ENCODE peak calls at places on chromosomes 6 and 20, in seven cellular contexts. R is Caki2; U is NCI-H1092 treated with DMSO at 0.1 percent for 48 hours; V is stimulated activated CD8-positive, alpha-beta memory T cell treated with anti-CD3 and anti-CD28 coated beads, Interleukin-7, amount 100 ng/mL, for 24 hours; X is NCI-H2081 treated with DMSO at 0.1 percent for 48 hours; Z is MM.1S; A is AG09309. P is an unnamed sample.

GRCh38 chr6:21149460-21149859 is 444.1 kb upstream of the SOX4 start:
- DNase-seq in R (no peak), U (no peak), V (no peak), X (no peak), Z (no peak), A (peak; percentile 98), P (no peak)

GRCh38 chr20:61257596-61257995 is 5.5 kb downstream of the CDH4 start:
- DNase-seq in R (no peak), U (no peak), V (no peak), X (no peak), Z (no peak), A (no peak), P (no peak)

GRCh38 chr6:155100087-155100486 is 105.0 kb downstream of the TIAM2 start:
- DNase-seq in R (no peak), U (peak; percentile 68), V (no peak), X (no peak), Z (no peak), A (no peak), P (no peak)

GRCh38 chr6:44534291-44534690 is 146.8 kb downstream of the CDC5L start:
- DNase-seq in R (no peak), U (no peak), V (no peak), X (no peak), Z (no peak), A (no peak), P (no peak)

GRCh38 chr6:162973141-162973872 is 245.5 kb downstream of the PACRG start:
- DNase-seq in R (no peak), U (peak; percentile 18), V (no peak), X (no peak), Z (no peak), A (no peak), P (no peak)

GRCh38 chr20:34781250-34781649 is 44.2 kb downstream of the NCOA6 start:
- DNase-seq in R (no peak), U (no peak), V (no peak), X (no peak), Z (no peak), A (no peak), P (no peak)

GRCh38 chr6:108945686-108946158 is 97.5 kb downstream of the ARMC2 start:
- DNase-seq in R (no peak), U (peak; percentile 16), V (no peak), X (no peak), Z (no peak), A (peak; percentile 18), P (peak; percentile 74)

GRCh38 chr20:46304361-46304760 is 3.9 kb downstream of the CDH22 start:
- DNase-seq in R (no peak), U (no peak), V (no peak), X (no peak), Z (no peak), A (no peak), P (no peak)

GRCh38 chr6:56246544-56246940 is 838 bp downstream of the COL21A1 start:
- DNase-seq in R (no peak), U (no peak), V (no peak), X (no peak), Z (no peak), A (no peak), P (no peak)

GRCh38 chr6:87909849-87910248 is 137.8 kb upstream of the SPACA1 start:
- DNase-seq in R (peak; percentile 38), U (no peak), V (no peak), X (no peak), Z (no peak), A (peak; percentile 24), P (no peak)

GRCh38 chr6:131430531-131430930 is 142.5 kb upstream of the ARG1 start:
- DNase-seq in R (no peak), U (no peak), V (no peak), X (no peak), Z (no peak), A (no peak), P (no peak)

GRCh38 chr20:63520594-63520938 is at the start of gene PPDPF:
- DNase-seq in R (peak; percentile 70), U (peak; percentile 70), V (peak; percentile 58), X (no peak), Z (peak; percentile 77), A (no peak), P (peak; percentile 82)

GRCh38 chr6:143023695-143024094 is 37.0 kb upstream of the AIG1 start:
- DNase-seq in R (no peak), U (no peak), V (no peak), X (no peak), Z (no peak), A (no peak), P (no peak)

GRCh38 chr6:34834789-34835518 is 43.1 kb downstream of the BLTP3A start:
- DNase-seq in R (no peak), U (no peak), V (no peak), X (no peak), Z (no peak), A (peak; percentile 18), P (no peak)

GRCh38 chr6:55886185-55886836 is 10.9 kb upstream of the BMP5 start:
- DNase-seq in R (no peak), U (no peak), V (no peak), X (no peak), Z (peak; percentile 14), A (no peak), P (peak; percentile 2)

GRCh38 chr6:113879186-113880096 is 22.3 kb downstream of the MARCKS start:
- DNase-seq in R (peak; percentile 56), U (peak; percentile 74), V (no peak), X (peak; percentile 47), Z (peak; percentile 66), A (peak; percentile 74), P (peak; percentile 73)

GRCh38 chr20:39800548-39800947 is 838.4 kb downstream of the DHX35 start:
- DNase-seq in R (peak; percentile 37), U (no peak), V (no peak), X (no peak), Z (peak; percentile 17), A (peak; percentile 46), P (no peak)

GRCh38 chr6:11194399-11195274 is 37.8 kb downstream of the NEDD9 start:
- DNase-seq in R (no peak), U (no peak), V (no peak), X (no peak), Z (no peak), A (no peak), P (no peak)

GRCh38 chr6:5328800-5329199 is 67.5 kb downstream of the FARS2 start:
- DNase-seq in R (no peak), U (no peak), V (no peak), X (no peak), Z (no peak), A (no peak), P (no peak)

P was measured in globus pallidus.